ENCODE peak calls at places on chromosome 17, in nine cellular contexts. X, C, A, U, H, P, M, O and T are unnamed samples.

GRCh38 chr17:34133350-34133749 is 121.7 kb upstream of the CCL2 start:
- DNase-seq in X (no peak), C (no peak), A (no peak), U (no peak), H (no peak), P (no peak), M (no peak), O (no peak), T (no peak)

GRCh38 chr17:40559016-40559853 is 6.0 kb downstream of the CCR7 start:
- DNase-seq in X (no peak), C (no peak), A (peak; percentile 12), U (peak; percentile 65), H (no peak), P (peak; percentile 23), M (no peak), O (no peak), T (no peak)

GRCh38 chr17:56833023-56833811 is 503 bp downstream of the C17orf67 start:
- DNase-seq in X (peak; percentile 76), C (peak; percentile 68), A (peak; percentile 62), U (peak; percentile 66), H (peak; percentile 90), P (peak; percentile 79), M (peak; percentile 89), O (peak; percentile 43), T (peak; percentile 73)

GRCh38 chr17:81135503-81136283 is 29.6 kb upstream of the PVALEF start:
- DNase-seq in X (no peak), C (no peak), A (no peak), U (no peak), H (no peak), P (no peak), M (no peak), O (no peak), T (no peak)

GRCh38 chr17:40497704-40498103 is 3.7 kb downstream of the TNS4 start:
- DNase-seq in X (no peak), C (no peak), A (no peak), U (peak; percentile 38), H (no peak), P (peak; percentile 90), M (no peak), O (no peak), T (peak; percentile 65)

GRCh38 chr17:59001158-59001814 is 105.4 kb downstream of the TRIM37 start:
- DNase-seq in X (peak; percentile 78), C (peak; percentile 80), A (peak; percentile 36), U (peak; percentile 49), H (no peak), P (peak; percentile 21), M (peak; percentile 88), O (no peak), T (peak; percentile 76)

GRCh38 chr17:43846963-43847369 is at the start of gene CD300LG:
- DNase-seq in X (no peak), C (no peak), A (no peak), U (no peak), H (peak; percentile 16), P (peak; percentile 27), M (no peak), O (no peak), T (no peak)

GRCh38 chr17:82389379-82389778 is 17.8 kb downstream of the UTS2R start:
- DNase-seq in X (no peak), C (no peak), A (no peak), U (no peak), H (no peak), P (no peak), M (no peak), O (no peak), T (no peak)

GRCh38 chr17:74780443-74781238 is 4.5 kb upstream of the NAT9 start:
- DNase-seq in X (no peak), C (peak; percentile 39), A (no peak), U (no peak), H (peak; percentile 74), P (no peak), M (peak; percentile 38), O (peak; percentile 87), T (no peak)

GRCh38 chr17:15501282-15501681 is 33.9 kb upstream of the CDRT4 start:
- DNase-seq in X (no peak), C (no peak), A (no peak), U (no peak), H (no peak), P (no peak), M (no peak), O (no peak), T (no peak)

GRCh38 chr17:74770498-74771318 is 5.4 kb downstream of the NAT9 start:
- DNase-seq in X (peak; percentile 75), C (peak; percentile 75), A (peak; percentile 57), U (no peak), H (peak; percentile 78), P (peak; percentile 58), M (peak; percentile 78), O (peak; percentile 92), T (peak; percentile 53)